ENCODE peak calls at places on chromosomes 6 and 20, in five cellular contexts. E, G, C, A and F are unnamed samples.

GRCh38 chr6:105986998-105987397 is 99.1 kb upstream of the PRDM1 start:
- DNase-seq in E (no peak), G (no peak), C (no peak), A (no peak), F (no peak)

GRCh38 chr6:36656441-36656840 is 22.1 kb upstream of the CDKN1A start:
- DNase-seq in E (no peak), G (no peak), C (no peak), A (no peak), F (no peak)

GRCh38 chr6:46103437-46103836 is 26.4 kb upstream of the ENPP4 start:
- DNase-seq in E (no peak), G (no peak), C (no peak), A (no peak), F (no peak)

GRCh38 chr6:88547768-88548167 is 381.6 kb upstream of the CNR1 start:
- DNase-seq in E (no peak), G (no peak), C (no peak), A (no peak), F (no peak)

GRCh38 chr6:35046862-35047261 is 94.3 kb downstream of the TCP11 start:
- DNase-seq in E (no peak), G (no peak), C (no peak), A (no peak), F (no peak)

GRCh38 chr6:135105710-135106109 is 51.1 kb upstream of the HBS1L start:
- DNase-seq in E (no peak), G (no peak), C (no peak), A (no peak), F (no peak)

GRCh38 chr20:51008718-51009117 is 14.2 kb downstream of the KCNG1 start:
- DNase-seq in E (no peak), G (no peak), C (no peak), A (no peak), F (no peak)

GRCh38 chr20:8854566-8854965 is 214.3 kb upstream of the PLCB4 start:
- DNase-seq in E (no peak), G (no peak), C (no peak), A (no peak), F (no peak)

GRCh38 chr6:89378628-89379027 is 26.1 kb upstream of the UBE2J1 start:
- DNase-seq in E (no peak), G (no peak), C (no peak), A (no peak), F (no peak)

GRCh38 chr6:74734901-74735300 is 471.0 kb downstream of the COL12A1 start:
- DNase-seq in E (no peak), G (no peak), C (no peak), A (no peak), F (no peak)

GRCh38 chr6:115058414-115059211 is 715.8 kb upstream of the HS3ST5 start:
- DNase-seq in E (no peak), G (no peak), C (no peak), A (no peak), F (no peak)

GRCh38 chr6:131652472-131652871 is 15.4 kb downstream of the ENPP3 start:
- DNase-seq in E (peak; percentile 26), G (no peak), C (no peak), A (no peak), F (no peak)

GRCh38 chr20:58795923-58796245 is 54.8 kb downstream of the GNAS-AS1 start:
- DNase-seq in E (no peak), G (no peak), C (no peak), A (no peak), F (no peak)

GRCh38 chr20:38658879-38659612 is 57.4 kb downstream of the ARHGAP40 start:
- DNase-seq in E (no peak), G (peak; percentile 11), C (no peak), A (no peak), F (no peak)

GRCh38 chr20:14406495-14406894 is 69.1 kb upstream of the FLRT3 start:
- DNase-seq in E (no peak), G (no peak), C (no peak), A (no peak), F (no peak)

GRCh38 chr6:105748737-105749161 is 337.4 kb upstream of the PRDM1 start:
- DNase-seq in E (no peak), G (peak; percentile 85), C (no peak), A (no peak), F (no peak)

GRCh38 chr20:60341062-60341461 is 382.8 kb downstream of the CDH26 start:
- DNase-seq in E (no peak), G (no peak), C (no peak), A (no peak), F (no peak)

GRCh38 chr6:40721252-40721936 is 134.2 kb upstream of the LRFN2 start:
- DNase-seq in E (no peak), G (no peak), C (no peak), A (no peak), F (no peak)

GRCh38 chr6:139944131-139944530 is 569.7 kb upstream of the CITED2 start:
- DNase-seq in E (no peak), G (no peak), C (no peak), A (no peak), F (no peak)

GRCh38 chr6:74671558-74672025 is 534.3 kb downstream of the COL12A1 start:
- DNase-seq in E (no peak), G (no peak), C (no peak), A (no peak), F (no peak)

DNA sequence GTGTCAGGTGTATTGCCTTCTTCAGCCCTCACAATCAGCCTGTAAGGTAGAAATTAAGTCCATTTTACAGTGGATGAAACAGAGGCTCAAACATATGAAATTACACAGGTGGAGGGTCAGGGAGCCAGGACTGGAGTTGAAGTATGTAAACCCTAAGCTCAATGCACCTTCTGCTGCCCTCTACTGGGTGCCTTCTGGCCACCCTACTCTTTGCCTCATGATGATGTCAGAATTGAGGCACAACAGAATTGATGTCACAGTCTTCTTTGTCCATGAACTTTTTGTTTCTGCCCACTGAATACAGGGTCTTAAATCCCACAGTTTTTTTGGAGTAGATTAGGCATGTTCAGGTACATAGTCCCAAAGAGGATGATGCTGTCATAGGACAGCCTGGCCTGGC is 400.8 kb upstream of the CHD6 start:
- DNase-seq in E (no peak), G (no peak), C (no peak), A (no peak), F (no peak)
- TF ChIP-seq CTCF in E (no peak), G (peak; percentile 40), C (no peak), A (no peak), F (no peak)

DNA sequence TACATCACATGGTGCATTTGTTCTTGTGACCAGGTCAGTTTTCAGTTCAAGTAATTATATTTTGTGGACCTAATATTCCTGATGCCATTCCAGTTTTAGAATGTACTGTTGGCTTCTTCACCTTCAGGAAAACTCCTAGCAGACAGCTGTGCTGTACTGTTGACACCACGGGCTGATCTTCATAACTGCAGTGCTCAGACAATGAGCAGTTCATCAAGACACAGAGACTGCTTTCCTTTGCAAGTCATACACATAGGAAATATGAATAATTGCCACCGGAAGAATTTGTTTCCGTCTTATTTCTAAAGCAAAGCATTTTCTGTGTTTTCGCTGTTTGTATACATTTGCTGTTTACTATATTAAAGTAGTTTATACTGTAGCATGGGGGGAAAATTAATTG is 89.8 kb downstream of the C6orf118 start:
- DNase-seq in E (no peak), G (no peak), C (no peak), A (no peak), F (no peak)
- TF ChIP-seq CTCF in E (no peak), G (no peak), C (no peak), A (no peak), F (no peak)

GRCh38 chr20:61877331-61877730 is 188.3 kb downstream of the TAF4 start:
- DNase-seq in E (no peak), G (no peak), C (peak; percentile 19), A (no peak), F (no peak)

GRCh38 chr20:61877776-61878477 is 187.8 kb downstream of the TAF4 start:
- DNase-seq in E (no peak), G (no peak), C (peak; percentile 55), A (no peak), F (no peak)

GRCh38 chr20:61875996-61876395 is 189.7 kb downstream of the TAF4 start:
- DNase-seq in E (no peak), G (no peak), C (peak; percentile 35), A (no peak), F (no peak)

GRCh38 chr20:61875221-61875885 is 190.3 kb downstream of the TAF4 start:
- DNase-seq in E (no peak), G (no peak), C (peak; percentile 44), A (no peak), F (no peak)

GRCh38 chr20:61876931-61877330 is 188.8 kb downstream of the TAF4 start:
- DNase-seq in E (no peak), G (no peak), C (peak; percentile 41), A (no peak), F (no peak)
- TF ChIP-seq CTCF in E (no peak), G (no peak), C (no peak), A (no peak), F (no peak)

GRCh38 chr20:32535953-32536823 is 48.9 kb downstream of the NOL4L start:
- DNase-seq in E (no peak), G (peak; percentile 35), C (peak; percentile 90), A (peak; percentile 63), F (peak; percentile 77)
- TF ChIP-seq CTCF in E (no peak), G (no peak), C (no peak), A (no peak), F (no peak)

GRCh38 chr20:46563170-46563847 is 12.9 kb upstream of the OCSTAMP start:
- DNase-seq in E (no peak), G (no peak), C (no peak), A (no peak), F (no peak)
- TF ChIP-seq CTCF in E (no peak), G (no peak), C (no peak), A (no peak), F (no peak)

DNA sequence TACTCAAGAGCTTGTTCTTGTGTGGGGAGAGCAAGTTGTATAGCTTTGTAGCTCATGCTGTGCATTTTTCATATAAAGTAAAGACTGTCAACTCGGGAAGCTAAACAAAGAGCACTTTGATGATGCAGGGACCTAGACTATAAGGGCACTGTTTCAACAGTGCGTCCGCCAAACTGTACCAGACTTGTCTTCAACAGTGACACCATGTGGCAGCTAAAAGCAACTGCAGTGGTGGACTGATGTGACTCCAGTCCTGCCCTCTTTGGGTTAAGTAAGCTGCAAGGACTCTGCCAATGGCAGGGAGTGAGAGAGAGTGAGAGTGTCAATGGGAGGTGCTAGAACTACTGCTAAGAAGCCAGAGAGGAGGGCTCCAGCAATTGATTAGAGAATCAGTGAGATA is 48.1 kb upstream of the MC3R start:
- DNase-seq in E (no peak), G (no peak), C (no peak), A (no peak), F (no peak)
- TF ChIP-seq CTCF in E (no peak), G (peak; percentile 30), C (no peak), A (no peak), F (peak; percentile 26)

DNA sequence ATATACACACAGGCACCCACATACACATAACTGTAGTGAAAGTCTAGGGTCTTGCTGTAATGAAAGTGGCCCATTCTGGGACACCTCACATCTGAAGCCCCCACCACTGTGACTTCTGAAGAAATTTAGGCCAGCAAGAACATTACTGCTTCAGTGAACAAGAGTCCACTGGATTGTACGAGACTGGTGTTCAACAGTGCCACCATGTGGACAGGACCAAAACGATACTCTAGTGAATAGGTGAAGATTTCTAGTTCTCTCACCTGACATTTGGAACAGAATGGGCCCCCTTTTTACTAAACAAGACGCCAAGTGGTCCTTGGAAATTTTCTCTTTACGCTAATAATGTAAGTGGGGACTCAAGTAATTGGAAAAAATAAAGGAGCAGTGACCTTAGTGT is 156.9 kb downstream of the MAFB start:
- DNase-seq in E (no peak), G (peak; percentile 47), C (no peak), A (no peak), F (no peak)
- TF ChIP-seq CTCF in E (peak; percentile 13), G (peak; percentile 21), C (no peak), A (no peak), F (no peak)

GRCh38 chr6:9250852-9251251 is 815.5 kb upstream of the SLC35B3 start:
- DNase-seq in E (peak; percentile 57), G (no peak), C (peak; percentile 17), A (no peak), F (peak; percentile 57)
- TF ChIP-seq CTCF in E (peak; percentile 56), G (no peak), C (peak; percentile 35), A (no peak), F (peak; percentile 14)